ENCODE peak calls at places on chromosome X, in seven cellular contexts. V is left lung, L is SK-N-MC, W is iPS DF 6.9, K is right lobe of liver, S is fibroblast of lung, B is uterus. M is an unnamed sample.

GRCh38 chrX:24550166-24550565 is 85.1 kb downstream of the PDK3 start:
- DNase-seq in V (no peak), L (no peak), W (no peak), K (no peak), S (no peak), B (no peak), M (no peak)

GRCh38 chrX:112630187-112630586 is 49.6 kb downstream of the LHFPL1 start:
- DNase-seq in V (no peak), L (no peak), W (no peak), K (no peak), S (no peak), B (no peak), M (no peak)

GRCh38 chrX:10377427-10377826 is 220.7 kb downstream of the CLCN4 start:
- DNase-seq in V (no peak), L (no peak), W (no peak), K (no peak), S (no peak), B (no peak), M (no peak)

GRCh38 chrX:87727615-87728014 is 210.0 kb downstream of the KLHL4 start:
- DNase-seq in V (no peak), L (no peak), W (no peak), K (no peak), S (no peak), B (no peak), M (no peak)

GRCh38 chrX:31480696-31481095 is 408.9 kb upstream of the FTHL17 start:
- DNase-seq in V (no peak), L (no peak), W (no peak), K (no peak), S (no peak), B (no peak), M (no peak)

GRCh38 chrX:133235830-133236229 is 17.7 kb upstream of the TFDP3 start:
- DNase-seq in V (no peak), L (no peak), W (no peak), K (no peak), S (no peak), B (no peak), M (no peak)

GRCh38 chrX:115023139-115023538 is 5.7 kb upstream of the IL13RA2 start:
- DNase-seq in V (no peak), L (no peak), W (no peak), K (no peak), S (peak; percentile 63), B (no peak), M (no peak)

GRCh38 chrX:65644621-65645287 is 22.7 kb upstream of the MSN start:
- DNase-seq in V (peak; percentile 74), L (no peak), W (no peak), K (peak; percentile 86), S (peak; percentile 85), B (peak; percentile 90), M (peak; percentile 83)

GRCh38 chrX:30196322-30196721 is 19.0 kb upstream of the MAGEB2 start:
- DNase-seq in V (no peak), L (no peak), W (no peak), K (no peak), S (peak; percentile 1), B (no peak), M (no peak)

GRCh38 chrX:139112432-139112831 is 400.9 kb upstream of the FGF13 start:
- DNase-seq in V (no peak), L (no peak), W (no peak), K (no peak), S (peak; percentile 43), B (no peak), M (peak; percentile 25)

GRCh38 chrX:19867411-19867732 is 20.0 kb downstream of the SH3KBP1 start:
- DNase-seq in V (no peak), L (no peak), W (no peak), K (no peak), S (peak; percentile 75), B (no peak), M (no peak)

GRCh38 chrX:128754130-128754529 is 701.9 kb upstream of the ACTRT1 start:
- DNase-seq in V (no peak), L (no peak), W (no peak), K (no peak), S (no peak), B (no peak), M (no peak)

GRCh38 chrX:66676413-66676812 is 37.5 kb upstream of the EDA2R start:
- DNase-seq in V (no peak), L (no peak), W (no peak), K (no peak), S (no peak), B (no peak), M (no peak)

GRCh38 chrX:114344756-114345155 is 239.1 kb upstream of the HTR2C start:
- DNase-seq in V (no peak), L (peak; percentile 34), W (no peak), K (no peak), S (peak; percentile 50), B (no peak), M (no peak)

GRCh38 chrX:117895418-117895817 is 221.2 kb downstream of the KLHL13 start:
- DNase-seq in V (no peak), L (no peak), W (no peak), K (no peak), S (no peak), B (no peak), M (no peak)

GRCh38 chrX:79288723-79289122 is 78.4 kb downstream of the ITM2A start:
- DNase-seq in V (no peak), L (no peak), W (no peak), K (no peak), S (no peak), B (no peak), M (no peak)

GRCh38 chrX:74521961-74522833 is 92.2 kb downstream of the RLIM start:
- DNase-seq in V (no peak), L (no peak), W (no peak), K (no peak), S (peak; percentile 78), B (peak; percentile 45), M (peak; percentile 7)

GRCh38 chrX:96770315-96770714 is 85.7 kb downstream of the DIAPH2 start:
- DNase-seq in V (no peak), L (no peak), W (no peak), K (no peak), S (peak; percentile 48), B (no peak), M (no peak)

GRCh38 chrX:67917412-67918010 is 373.7 kb downstream of the AR start:
- DNase-seq in V (no peak), L (no peak), W (no peak), K (no peak), S (no peak), B (no peak), M (no peak)

GRCh38 chrX:1748408-1748807 is 133.5 kb downstream of the ASMT start:
- DNase-seq in V (no peak), L (no peak), W (no peak), K (no peak), S (no peak), B (no peak), M (no peak)
- H3K9me3 ChIP-seq in V (no peaks in the 10 kb centered on the region), L (peaks cover 2% of the 10 kb centered on the region), W (no peaks in the 10 kb centered on the region), K (no peaks in the 10 kb centered on the region), S (no peaks in the 10 kb centered on the region), B (no peaks in the 10 kb centered on the region), M (no peaks in the 10 kb centered on the region)

GRCh38 chrX:48474127-48474526 is 1.9 kb upstream of the FTSJ1 start:
- DNase-seq in V (no peak), L (no peak), W (no peak), K (no peak), S (peak; percentile 21), B (no peak), M (no peak)

GRCh38 chrX:48472851-48473717 is 2.9 kb upstream of the FTSJ1 start:
- DNase-seq in V (no peak), L (no peak), W (no peak), K (no peak), S (no peak), B (no peak), M (no peak)

GRCh38 chrX:48474581-48474980 is 1.4 kb upstream of the FTSJ1 start:
- DNase-seq in V (no peak), L (no peak), W (no peak), K (no peak), S (no peak), B (no peak), M (no peak)

GRCh38 chrX:48472225-48472624 is 2.2 kb upstream of the SLC38A5 start:
- DNase-seq in V (no peak), L (no peak), W (no peak), K (peak; percentile 2), S (no peak), B (no peak), M (no peak)

GRCh38 chrX:48473718-48473990 is 2.3 kb upstream of the FTSJ1 start:
- DNase-seq in V (no peak), L (no peak), W (no peak), K (no peak), S (no peak), B (no peak), M (no peak)
- H3K27ac ChIP-seq in V (no peak overlapping the region), L (peak overlapping the region; percentile 92), W (no peak overlapping the region), K (no peak overlapping the region), S (no peak overlapping the region), B (no peak overlapping the region), M (no peak overlapping the region)

GRCh38 chrX:134660627-134661026 is 2.4 kb upstream of the PLAC1 start:
- DNase-seq in V (no peak), L (no peak), W (no peak), K (no peak), S (peak; percentile 31), B (no peak), M (no peak)
- H3K9me3 ChIP-seq in V (no peaks in the 10 kb centered on the region), L (no peaks in the 10 kb centered on the region), W (no peaks in the 10 kb centered on the region), K (no peaks in the 10 kb centered on the region), S (no peaks in the 10 kb centered on the region), B (no peaks in the 10 kb centered on the region), M (no peaks in the 10 kb centered on the region)

DNA sequence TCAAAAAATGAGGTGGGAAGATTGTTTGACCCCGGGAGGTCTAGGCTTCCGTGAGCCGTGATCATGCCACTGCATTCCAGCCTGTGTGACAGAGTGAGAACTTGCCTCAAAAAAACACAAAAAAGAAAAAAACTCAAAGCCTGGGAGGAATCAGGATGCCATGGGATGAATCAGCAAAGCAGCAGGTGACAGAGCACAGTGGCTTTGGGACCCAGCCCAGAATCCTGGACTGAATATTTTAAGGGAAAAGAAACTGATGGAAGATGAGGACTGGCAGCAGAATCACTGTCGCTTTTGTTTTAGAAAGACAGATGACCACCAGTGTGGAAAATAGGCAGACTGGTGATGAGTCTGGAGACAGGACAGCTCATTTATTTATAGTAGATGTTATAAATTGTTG is 16.6 kb downstream of the S100G start:
- DNase-seq in V (no peak), L (no peak), W (no peak), K (no peak), S (no peak), B (no peak), M (no peak)
- H3K27ac ChIP-seq in V (no peak overlapping the region), L (no peak overlapping the region), W (no peak overlapping the region), K (no peak overlapping the region), S (no peak overlapping the region), B (no peak overlapping the region), M (no peak overlapping the region)

DNA sequence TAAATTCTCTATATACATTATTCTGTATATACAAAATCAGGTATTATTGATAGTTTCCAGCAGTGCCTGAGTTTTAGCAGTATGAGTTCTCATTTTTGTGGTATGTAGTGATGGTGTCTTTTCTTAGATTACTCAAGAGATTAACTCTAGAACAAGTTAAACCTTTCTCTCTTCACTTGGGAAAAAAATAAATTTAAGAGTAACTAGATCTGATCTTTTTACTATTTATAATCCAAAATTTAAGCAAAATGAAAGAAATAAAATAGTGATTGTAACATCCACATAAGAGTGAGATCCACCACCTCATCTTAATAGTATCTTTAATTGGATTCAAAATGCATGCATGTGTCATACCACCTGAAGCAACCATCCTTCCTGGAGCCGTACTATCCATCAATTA is 124.1 kb upstream of the DDX3X start:
- DNase-seq in V (no peak), L (no peak), W (no peak), K (no peak), S (no peak), B (no peak), M (no peak)
- H3K9me3 ChIP-seq in V (peaks cover 23% of the 10 kb centered on the region), L (peaks cover 5% of the 10 kb centered on the region), W (no peaks in the 10 kb centered on the region), K (peaks cover 16% of the 10 kb centered on the region), S (no peaks in the 10 kb centered on the region), B (no peaks in the 10 kb centered on the region), M (peaks cover 15% of the 10 kb centered on the region)

GRCh38 chrX:8632949-8633348 is 99.0 kb downstream of the ANOS1 start:
- DNase-seq in V (no peak), L (no peak), W (no peak), K (no peak), S (no peak), B (no peak), M (no peak)
- H3K27ac ChIP-seq in V (no peak overlapping the region), L (no peak overlapping the region), W (no peak overlapping the region), K (no peak overlapping the region), S (no peak overlapping the region), B (no peak overlapping the region), M (no peak overlapping the region)